ENCODE peak calls at places on chromosomes 6 and 20, in nine cellular contexts. S is tibial artery, I is lower leg skin, J is endothelial cell of umbilical vein, X is A549, Q is GM23248, M is uterus, F is GM12865, A is hepatocyte. C is an unnamed sample.

GRCh38 chr6:26021350-26022165 is 59.0 kb downstream of the TRIM38 start:
- DNase-seq in F (peak), J (peak), S (peak), M (peak), X (peak), A (peak), I (peak), Q (peak), C (peak)

GRCh38 chr20:63854766-63855362 is 6.4 kb upstream of the ABHD16B start:
- DNase-seq in M (peak), J (no peak), A (no peak), Q (peak), I (no peak), S (no peak), F (no peak), X (no peak), C (no peak)

GRCh38 chr6:109187399-109188114 is 92.2 kb downstream of the CEP57L1 start:
- DNase-seq in A (peak), X (peak), I (peak), M (peak), S (peak), F (peak), Q (peak), J (peak), C (no peak)

GRCh38 chr6:2531426-2532208 is 219.1 kb downstream of the MYLK4 start:
- DNase-seq in F (no peak), J (no peak), S (no peak), M (no peak), X (no peak), I (no peak), A (no peak), Q (peak), C (peak)

GRCh38 chr6:161088676-161089328 is 97.2 kb downstream of the MAP3K4 start:
- DNase-seq in X (no peak), Q (peak), A (peak), I (no peak), S (no peak), M (no peak), J (peak), F (no peak), C (no peak)

GRCh38 chr20:62439218-62439617 is 11.9 kb upstream of the RBBP8NL start:
- DNase-seq in A (no peak), S (no peak), J (no peak), M (no peak), Q (no peak), F (peak), I (no peak), X (no peak), C (no peak)

GRCh38 chr6:8108031-8108660 is 5.8 kb upstream of the EEF1E1 start:
- DNase-seq in M (no peak), A (peak), S (no peak), Q (peak), X (peak), F (no peak), I (no peak), J (peak), C (peak)

GRCh38 chr6:37244430-37245310 is 12.9 kb upstream of the TBC1D22B start:
- DNase-seq in I (peak), F (no peak), S (peak), X (no peak), J (peak), Q (peak), M (peak), A (peak), C (peak)

DNA sequence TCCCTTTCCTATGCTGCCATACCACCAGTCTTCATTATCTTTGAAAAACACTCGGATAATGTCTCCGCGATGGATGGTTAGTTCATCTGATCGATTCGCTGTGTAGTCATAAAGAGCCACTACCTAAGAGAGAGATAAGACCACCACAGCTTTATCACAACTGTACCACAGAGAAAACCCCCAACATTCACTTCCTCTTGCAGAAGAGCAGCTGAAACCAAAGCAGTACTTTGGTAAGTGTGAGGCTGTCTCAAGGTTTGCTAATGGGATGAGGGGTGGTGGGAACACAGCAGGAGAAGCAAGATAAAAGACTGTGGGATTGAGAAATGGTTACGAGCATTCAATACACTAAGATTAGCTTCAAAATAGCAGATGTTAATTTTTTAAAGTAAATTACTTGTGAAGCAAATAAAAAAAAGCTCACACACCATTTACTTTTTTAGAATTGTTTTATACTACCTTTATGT is 142.1 kb downstream of the MYB start:
- DNase-seq in M (no peak), A (no peak), J (no peak), Q (no peak), I (no peak), X (no peak), S (no peak), F (peak), C (no peak)
- H3K4me3 ChIP-seq in M (no peak), A (no peak), J (no peak), Q (no peak), I (no peak), X (no peak), S (no peak), F (no peak), C (no peak)

DNA sequence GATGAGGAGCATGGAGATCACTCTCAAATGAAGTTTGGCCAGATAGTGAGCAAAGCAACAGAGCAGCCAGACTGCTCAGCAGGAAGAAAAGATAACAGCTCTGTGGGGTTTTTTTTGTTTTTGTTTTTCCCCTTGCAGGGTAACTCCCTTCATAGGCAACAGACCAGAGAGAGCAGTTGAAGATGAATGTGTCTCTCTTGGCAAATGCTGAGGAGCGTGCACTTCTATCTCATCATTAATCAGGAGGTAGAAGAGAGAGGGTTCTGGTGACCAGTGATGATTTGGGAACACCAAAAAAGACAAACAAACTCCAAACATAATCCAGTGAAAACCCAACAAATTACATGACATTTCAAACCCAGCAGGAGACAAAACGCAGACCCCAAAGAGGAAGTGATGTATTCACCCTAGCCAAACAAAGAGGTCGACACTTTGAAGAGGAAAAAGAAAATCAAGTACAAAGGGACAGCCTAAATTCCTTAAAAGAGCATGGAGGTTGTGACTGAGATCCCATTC is 66.2 kb upstream of the RREB1 start:
- DNase-seq in Q (no peak), S (no peak), M (no peak), A (no peak), X (no peak), J (no peak), F (peak), I (no peak), C (no peak)
- H3K4me3 ChIP-seq in Q (no peak), S (no peak), M (no peak), A (no peak), X (no peak), J (no peak), F (no peak), I (no peak), C (no peak)

DNA sequence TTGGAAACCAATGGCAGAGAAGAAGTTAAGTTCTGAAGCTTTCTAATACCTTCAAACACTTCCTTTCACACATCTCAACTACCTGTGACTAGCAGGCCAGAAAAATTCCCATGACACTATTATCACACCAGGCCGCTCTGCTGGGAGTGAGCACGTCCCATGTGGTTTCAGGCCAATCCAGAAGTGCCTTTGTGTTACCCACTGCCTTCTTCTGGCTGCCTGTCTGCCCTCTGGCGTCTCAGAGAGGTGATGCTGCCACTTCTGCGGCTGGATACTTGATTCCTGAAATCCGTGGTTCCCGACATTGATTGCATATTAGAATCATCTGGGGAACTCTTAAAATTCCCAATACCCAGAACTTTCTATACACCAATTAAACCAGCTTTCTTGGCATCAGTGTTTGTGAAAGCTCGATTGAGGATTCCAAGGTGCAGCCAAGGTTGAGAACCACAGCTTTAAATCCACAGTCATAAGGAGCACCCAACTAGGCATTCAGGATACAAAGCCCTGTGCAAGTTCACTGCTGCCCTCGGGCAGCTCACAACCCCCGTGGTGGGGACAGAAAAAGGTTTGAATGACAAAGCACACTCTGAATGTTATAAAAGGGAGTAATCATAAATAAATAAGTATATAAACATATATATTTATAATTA is 65.6 kb downstream of the STMND1 start:
- DNase-seq in A (peak), M (no peak), I (no peak), S (no peak), F (peak), J (peak), Q (peak), X (peak), C (peak)
- H3K4me3 ChIP-seq in A (no peak), M (no peak), I (no peak), S (no peak), F (no peak), J (no peak), Q (no peak), X (no peak), C (no peak)

DNA sequence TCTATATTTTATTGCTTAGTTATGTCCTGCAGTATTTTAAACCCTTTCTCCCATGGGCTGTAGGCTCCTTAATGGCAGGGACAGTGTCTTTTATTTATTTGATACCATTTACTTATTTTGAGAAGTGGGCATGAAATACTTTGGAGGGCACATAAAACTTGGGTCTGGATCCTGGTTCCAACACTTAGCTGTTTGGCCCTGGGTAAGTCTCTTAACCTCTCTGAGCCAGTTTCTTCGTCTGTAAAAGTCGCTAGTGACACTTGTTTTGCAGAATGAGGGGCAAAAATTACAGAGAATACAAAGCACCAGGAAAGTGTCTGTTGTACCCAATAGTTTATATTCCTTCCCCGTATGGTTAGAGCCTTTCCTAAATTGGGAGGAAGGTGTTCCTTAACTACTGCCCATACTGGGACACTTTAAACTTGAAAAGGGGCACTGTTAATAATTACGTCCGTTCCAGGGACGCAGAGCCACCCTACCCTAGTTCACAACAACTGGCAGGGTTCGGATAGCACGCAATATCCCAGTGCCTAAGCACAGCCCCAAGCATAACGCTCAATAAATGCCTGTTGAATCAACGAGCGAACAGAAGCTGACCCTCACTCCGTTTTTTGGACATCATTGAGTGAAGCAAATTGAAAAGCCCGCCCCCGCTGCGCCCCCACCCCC is 6.0 kb upstream of the ARMC12 start:
- DNase-seq in J (no peak), X (no peak), S (no peak), M (no peak), Q (no peak), A (no peak), F (no peak), I (no peak), C (no peak)
- H3K4me3 ChIP-seq in J (peak), X (peak), S (peak), M (peak), Q (peak), A (no peak), F (peak), I (no peak), C (no peak)

DNA sequence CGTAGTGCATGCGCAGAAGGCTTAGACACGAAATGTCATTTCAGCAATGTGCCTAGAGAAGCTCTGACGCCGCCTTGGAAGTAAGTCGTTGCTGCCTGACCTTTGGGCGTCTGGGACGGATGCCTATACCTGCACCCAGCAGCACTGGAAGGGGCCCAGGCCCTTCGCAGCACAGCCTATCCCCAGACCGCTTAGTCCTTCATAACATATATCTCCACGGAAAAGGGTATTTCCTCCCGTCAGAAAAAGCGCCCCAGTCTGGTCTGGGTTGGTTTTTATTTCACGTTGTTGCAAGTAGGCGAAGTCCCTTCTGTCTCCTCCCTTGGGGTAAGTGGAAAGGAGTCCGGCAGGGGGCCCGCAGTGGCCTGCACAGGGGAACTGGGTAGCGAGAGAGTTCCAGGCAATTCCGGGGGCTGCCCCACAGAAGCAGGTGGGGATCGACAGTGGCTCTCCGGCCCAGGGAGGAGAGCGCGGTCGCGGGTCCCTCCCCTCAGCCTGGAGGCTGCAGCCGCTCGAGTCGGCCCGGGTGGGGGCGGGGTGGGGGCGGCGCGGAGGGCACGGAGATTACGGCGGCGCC is 558 bp upstream of the EYA4 start:
- DNase-seq in J (no peak), S (no peak), I (no peak), X (peak), F (no peak), M (no peak), Q (no peak), A (peak), C (peak)
- H3K4me3 ChIP-seq in J (peak), S (peak), I (no peak), X (peak), F (no peak), M (peak), Q (peak), A (peak), C (peak)

DNA sequence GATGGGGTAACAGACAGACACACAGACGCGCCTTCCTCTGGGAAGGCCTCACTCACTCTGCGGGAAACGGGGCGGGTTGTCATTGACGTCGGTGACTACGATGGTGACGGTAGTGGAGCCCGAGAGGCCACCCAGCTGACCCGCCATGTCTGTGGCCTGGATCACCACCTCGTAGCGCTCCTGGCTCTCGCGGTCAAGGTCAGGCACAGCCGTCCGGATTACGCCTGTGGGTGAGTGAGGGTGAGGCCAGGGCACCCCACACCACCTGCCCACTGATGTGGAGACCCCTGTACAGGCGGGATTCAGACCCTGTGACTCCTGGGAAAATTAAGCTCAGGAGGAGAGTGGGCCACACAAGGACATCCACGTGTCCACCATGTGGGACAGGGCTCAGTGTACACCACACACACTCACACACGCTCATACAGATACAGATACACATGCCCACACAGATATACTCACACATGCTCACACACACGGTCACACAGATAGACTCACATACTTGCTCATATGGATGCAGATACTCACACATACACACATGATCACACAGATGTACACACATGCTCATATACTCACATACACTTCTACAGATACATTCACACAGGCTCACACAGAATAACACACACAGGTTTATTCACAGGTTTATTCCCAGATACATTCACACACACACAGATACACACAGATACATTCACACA is 91.4 kb downstream of the CDH22 start:
- DNase-seq in I (no peak), M (no peak), A (no peak), S (no peak), J (no peak), X (no peak), F (no peak), Q (no peak), C (no peak)
- H3K4me3 ChIP-seq in I (no peak), M (no peak), A (no peak), S (no peak), J (no peak), X (no peak), F (no peak), Q (no peak), C (no peak)

GRCh38 chr6:135940783-135941182 is 89.3 kb downstream of the PDE7B start:
- DNase-seq in A (no peak), Q (no peak), F (no peak), I (no peak), X (no peak), S (no peak), J (no peak), M (no peak), C (no peak)

GRCh38 chr6:135937126-135937525 is 85.6 kb downstream of the PDE7B start:
- DNase-seq in S (no peak), F (no peak), A (no peak), J (no peak), I (no peak), Q (no peak), X (no peak), M (no peak), C (no peak)

GRCh38 chr6:135938588-135939215 is 87.2 kb downstream of the PDE7B start:
- DNase-seq in Q (peak), X (no peak), M (peak), I (no peak), A (peak), F (peak), J (peak), S (peak), C (peak)

GRCh38 chr6:135941275-135941674 is 89.8 kb downstream of the PDE7B start:
- DNase-seq in S (no peak), X (no peak), Q (peak), M (no peak), A (no peak), F (no peak), J (no peak), I (no peak), C (no peak)

GRCh38 chr6:135939216-135939610 is 87.7 kb downstream of the PDE7B start:
- DNase-seq in Q (no peak), A (peak), F (no peak), I (no peak), X (no peak), S (peak), J (no peak), M (peak), C (no peak)
- H3K4me3 ChIP-seq in Q (no peak), A (no peak), F (no peak), I (no peak), X (no peak), S (peak), J (no peak), M (peak), C (no peak)

DNA sequence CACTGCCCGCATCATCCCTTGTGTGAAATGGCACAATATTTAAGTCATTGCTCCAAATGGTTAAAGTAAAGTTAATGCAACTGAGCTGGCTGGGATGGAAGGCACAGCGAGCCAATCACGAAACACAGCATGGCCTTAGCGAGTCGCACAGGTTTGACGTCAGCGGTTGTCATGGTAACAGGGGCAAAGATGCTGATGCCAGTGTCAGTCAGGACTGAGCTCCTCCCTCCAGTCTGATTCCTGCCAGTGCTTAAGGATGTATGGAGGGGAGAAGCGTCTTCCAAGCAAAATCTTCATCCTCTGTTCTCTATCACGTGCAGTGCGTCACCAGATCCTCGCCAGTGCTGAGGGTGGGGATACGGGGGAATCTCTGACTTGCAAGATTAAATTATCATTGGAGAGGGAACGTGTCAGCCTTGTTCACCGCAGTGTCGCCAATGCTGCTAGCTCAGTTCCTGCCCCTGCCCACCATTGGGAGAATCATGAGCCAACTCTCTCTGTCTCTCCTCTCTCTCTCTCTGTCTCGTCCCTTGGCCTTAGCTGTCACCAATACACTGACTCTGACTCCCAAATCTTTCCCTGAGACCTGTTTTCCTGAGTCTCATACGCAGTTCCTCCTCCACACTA is 24.5 kb downstream of the TSPYL4 start:
- DNase-seq in F (peak), X (no peak), J (peak), S (peak), M (peak), A (peak), I (peak), Q (peak), C (peak)
- H3K4me3 ChIP-seq in F (no peak), X (no peak), J (no peak), S (peak), M (peak), A (no peak), I (no peak), Q (peak), C (no peak)

C was measured in MG63.